ENCODE peak calls at places on chromosomes 12 and 14, in seven cellular contexts. One of them, this sample, is unnamed.

GRCh38 chr14:98175436-98175835 is 1096.6 kb downstream of the BCL11B start:
- ATAC-seq in natural killer cell treated with Interleukin-12 subunit alpha and Interleukin-12 subunit beta and Interleukin-15 and Interleukin-18, amount 100 ng/mL, for 72 hours: no peak
- ATAC-seq in Right ventricle myocardium inferior: no peak
- ATAC-seq in stimulated activated naive CD8-positive, alpha-beta T cell treated with anti-CD3 and anti-CD28 coated beads, Interleukin-15, amount 100 ng/mL, for 72 hours: no peak
- ATAC-seq in T-helper 17 cell: peak
- ATAC-seq in body of pancreas: no peak
- ATAC-seq in A549: no peak
- ATAC-seq in this sample: no peak

GRCh38 chr12:93825501-93825888 is 148.3 kb downstream of the CRADD start:
- ATAC-seq in stimulated activated naive CD8-positive, alpha-beta T cell treated with anti-CD3 and anti-CD28 coated beads, Interleukin-15, amount 100 ng/mL, for 72 hours: no peak
- ATAC-seq in natural killer cell treated with Interleukin-12 subunit alpha and Interleukin-12 subunit beta and Interleukin-15 and Interleukin-18, amount 100 ng/mL, for 72 hours: no peak
- ATAC-seq in Right ventricle myocardium inferior: peak
- ATAC-seq in T-helper 17 cell: no peak
- ATAC-seq in A549: peak
- ATAC-seq in body of pancreas: no peak
- ATAC-seq in this sample: no peak

GRCh38 chr12:101696477-101697196 is 803 bp upstream of the CHPT1 start:
- ATAC-seq in T-helper 17 cell: no peak
- ATAC-seq in Right ventricle myocardium inferior: peak
- ATAC-seq in stimulated activated naive CD8-positive, alpha-beta T cell treated with anti-CD3 and anti-CD28 coated beads, Interleukin-15, amount 100 ng/mL, for 72 hours: peak
- ATAC-seq in A549: peak
- ATAC-seq in body of pancreas: peak
- ATAC-seq in natural killer cell treated with Interleukin-12 subunit alpha and Interleukin-12 subunit beta and Interleukin-15 and Interleukin-18, amount 100 ng/mL, for 72 hours: peak
- ATAC-seq in this sample: peak

GRCh38 chr12:79069009-79069408 is 204.4 kb downstream of the SYT1 start:
- ATAC-seq in natural killer cell treated with Interleukin-12 subunit alpha and Interleukin-12 subunit beta and Interleukin-15 and Interleukin-18, amount 100 ng/mL, for 72 hours: no peak
- ATAC-seq in A549: no peak
- ATAC-seq in body of pancreas: no peak
- ATAC-seq in stimulated activated naive CD8-positive, alpha-beta T cell treated with anti-CD3 and anti-CD28 coated beads, Interleukin-15, amount 100 ng/mL, for 72 hours: no peak
- ATAC-seq in Right ventricle myocardium inferior: no peak
- ATAC-seq in T-helper 17 cell: no peak
- ATAC-seq in this sample: no peak

GRCh38 chr12:53941750-53942149 is 3.1 kb downstream of the HOXC13 start:
- ATAC-seq in natural killer cell treated with Interleukin-12 subunit alpha and Interleukin-12 subunit beta and Interleukin-15 and Interleukin-18, amount 100 ng/mL, for 72 hours: no peak
- ATAC-seq in Right ventricle myocardium inferior: no peak
- ATAC-seq in A549: no peak
- ATAC-seq in body of pancreas: no peak
- ATAC-seq in stimulated activated naive CD8-positive, alpha-beta T cell treated with anti-CD3 and anti-CD28 coated beads, Interleukin-15, amount 100 ng/mL, for 72 hours: no peak
- ATAC-seq in T-helper 17 cell: peak
- ATAC-seq in this sample: no peak

GRCh38 chr12:106345739-106346138 is 11.8 kb upstream of the POLR3B start:
- ATAC-seq in stimulated activated naive CD8-positive, alpha-beta T cell treated with anti-CD3 and anti-CD28 coated beads, Interleukin-15, amount 100 ng/mL, for 72 hours: peak
- ATAC-seq in T-helper 17 cell: peak
- ATAC-seq in natural killer cell treated with Interleukin-12 subunit alpha and Interleukin-12 subunit beta and Interleukin-15 and Interleukin-18, amount 100 ng/mL, for 72 hours: no peak
- ATAC-seq in Right ventricle myocardium inferior: peak
- ATAC-seq in body of pancreas: peak
- ATAC-seq in A549: peak
- ATAC-seq in this sample: peak

GRCh38 chr12:113270709-113271009 is 49.4 kb downstream of the TPCN1 start:
- ATAC-seq in stimulated activated naive CD8-positive, alpha-beta T cell treated with anti-CD3 and anti-CD28 coated beads, Interleukin-15, amount 100 ng/mL, for 72 hours: no peak
- ATAC-seq in body of pancreas: no peak
- ATAC-seq in Right ventricle myocardium inferior: no peak
- ATAC-seq in natural killer cell treated with Interleukin-12 subunit alpha and Interleukin-12 subunit beta and Interleukin-15 and Interleukin-18, amount 100 ng/mL, for 72 hours: no peak
- ATAC-seq in A549: no peak
- ATAC-seq in T-helper 17 cell: no peak
- ATAC-seq in this sample: no peak

GRCh38 chr14:85154714-85155113 is 375.2 kb upstream of the FLRT2 start:
- ATAC-seq in Right ventricle myocardium inferior: no peak
- ATAC-seq in stimulated activated naive CD8-positive, alpha-beta T cell treated with anti-CD3 and anti-CD28 coated beads, Interleukin-15, amount 100 ng/mL, for 72 hours: no peak
- ATAC-seq in natural killer cell treated with Interleukin-12 subunit alpha and Interleukin-12 subunit beta and Interleukin-15 and Interleukin-18, amount 100 ng/mL, for 72 hours: no peak
- ATAC-seq in T-helper 17 cell: no peak
- ATAC-seq in A549: no peak
- ATAC-seq in body of pancreas: no peak
- ATAC-seq in this sample: no peak

GRCh38 chr12:93853698-93854478 is 176.7 kb downstream of the CRADD start:
- ATAC-seq in A549: no peak
- ATAC-seq in body of pancreas: no peak
- ATAC-seq in Right ventricle myocardium inferior: no peak
- ATAC-seq in natural killer cell treated with Interleukin-12 subunit alpha and Interleukin-12 subunit beta and Interleukin-15 and Interleukin-18, amount 100 ng/mL, for 72 hours: peak
- ATAC-seq in T-helper 17 cell: peak
- ATAC-seq in stimulated activated naive CD8-positive, alpha-beta T cell treated with anti-CD3 and anti-CD28 coated beads, Interleukin-15, amount 100 ng/mL, for 72 hours: no peak
- ATAC-seq in this sample: no peak

GRCh38 chr14:68548194-68549056 is 244.4 kb downstream of the ZFP36L1 start:
- ATAC-seq in stimulated activated naive CD8-positive, alpha-beta T cell treated with anti-CD3 and anti-CD28 coated beads, Interleukin-15, amount 100 ng/mL, for 72 hours: no peak
- ATAC-seq in A549: peak
- ATAC-seq in natural killer cell treated with Interleukin-12 subunit alpha and Interleukin-12 subunit beta and Interleukin-15 and Interleukin-18, amount 100 ng/mL, for 72 hours: no peak
- ATAC-seq in body of pancreas: peak
- ATAC-seq in Right ventricle myocardium inferior: peak
- ATAC-seq in T-helper 17 cell: no peak
- ATAC-seq in this sample: peak

GRCh38 chr12:113506867-113507266 is 35.2 kb upstream of the LHX5 start:
- ATAC-seq in stimulated activated naive CD8-positive, alpha-beta T cell treated with anti-CD3 and anti-CD28 coated beads, Interleukin-15, amount 100 ng/mL, for 72 hours: no peak
- ATAC-seq in natural killer cell treated with Interleukin-12 subunit alpha and Interleukin-12 subunit beta and Interleukin-15 and Interleukin-18, amount 100 ng/mL, for 72 hours: no peak
- ATAC-seq in T-helper 17 cell: no peak
- ATAC-seq in A549: no peak
- ATAC-seq in Right ventricle myocardium inferior: no peak
- ATAC-seq in body of pancreas: no peak
- ATAC-seq in this sample: no peak

GRCh38 chr14:50039734-50040400 is 76.5 kb downstream of the VCPKMT start:
- ATAC-seq in Right ventricle myocardium inferior: no peak
- ATAC-seq in T-helper 17 cell: no peak
- ATAC-seq in natural killer cell treated with Interleukin-12 subunit alpha and Interleukin-12 subunit beta and Interleukin-15 and Interleukin-18, amount 100 ng/mL, for 72 hours: no peak
- ATAC-seq in stimulated activated naive CD8-positive, alpha-beta T cell treated with anti-CD3 and anti-CD28 coated beads, Interleukin-15, amount 100 ng/mL, for 72 hours: no peak
- ATAC-seq in A549: peak
- ATAC-seq in body of pancreas: no peak
- ATAC-seq in this sample: peak

GRCh38 chr12:112153181-112153899 is 28.0 kb downstream of the TRAFD1 start:
- ATAC-seq in T-helper 17 cell: no peak
- ATAC-seq in stimulated activated naive CD8-positive, alpha-beta T cell treated with anti-CD3 and anti-CD28 coated beads, Interleukin-15, amount 100 ng/mL, for 72 hours: no peak
- ATAC-seq in A549: peak
- ATAC-seq in natural killer cell treated with Interleukin-12 subunit alpha and Interleukin-12 subunit beta and Interleukin-15 and Interleukin-18, amount 100 ng/mL, for 72 hours: peak
- ATAC-seq in body of pancreas: no peak
- ATAC-seq in Right ventricle myocardium inferior: no peak
- ATAC-seq in this sample: no peak

GRCh38 chr14:75492832-75493579 is 29.3 kb upstream of the BATF start:
- ATAC-seq in Right ventricle myocardium inferior: no peak
- ATAC-seq in body of pancreas: no peak
- ATAC-seq in natural killer cell treated with Interleukin-12 subunit alpha and Interleukin-12 subunit beta and Interleukin-15 and Interleukin-18, amount 100 ng/mL, for 72 hours: no peak
- ATAC-seq in T-helper 17 cell: no peak
- ATAC-seq in stimulated activated naive CD8-positive, alpha-beta T cell treated with anti-CD3 and anti-CD28 coated beads, Interleukin-15, amount 100 ng/mL, for 72 hours: no peak
- ATAC-seq in A549: no peak
- ATAC-seq in this sample: no peak

GRCh38 chr12:115806000-115806399 is 471.5 kb downstream of the MED13L start:
- ATAC-seq in T-helper 17 cell: no peak
- ATAC-seq in stimulated activated naive CD8-positive, alpha-beta T cell treated with anti-CD3 and anti-CD28 coated beads, Interleukin-15, amount 100 ng/mL, for 72 hours: no peak
- ATAC-seq in natural killer cell treated with Interleukin-12 subunit alpha and Interleukin-12 subunit beta and Interleukin-15 and Interleukin-18, amount 100 ng/mL, for 72 hours: no peak
- ATAC-seq in A549: no peak
- ATAC-seq in body of pancreas: no peak
- ATAC-seq in Right ventricle myocardium inferior: no peak
- ATAC-seq in this sample: no peak

GRCh38 chr12:68020699-68021098 is 31.5 kb downstream of the IFNG-AS1 start:
- ATAC-seq in A549: no peak
- ATAC-seq in stimulated activated naive CD8-positive, alpha-beta T cell treated with anti-CD3 and anti-CD28 coated beads, Interleukin-15, amount 100 ng/mL, for 72 hours: no peak
- ATAC-seq in T-helper 17 cell: no peak
- ATAC-seq in Right ventricle myocardium inferior: no peak
- ATAC-seq in body of pancreas: no peak
- ATAC-seq in natural killer cell treated with Interleukin-12 subunit alpha and Interleukin-12 subunit beta and Interleukin-15 and Interleukin-18, amount 100 ng/mL, for 72 hours: no peak
- ATAC-seq in this sample: no peak

GRCh38 chr14:50335389-50335788 is 23.3 kb downstream of the DMAC2L start:
- ATAC-seq in T-helper 17 cell: no peak
- ATAC-seq in Right ventricle myocardium inferior: peak
- ATAC-seq in A549: peak
- ATAC-seq in stimulated activated naive CD8-positive, alpha-beta T cell treated with anti-CD3 and anti-CD28 coated beads, Interleukin-15, amount 100 ng/mL, for 72 hours: peak
- ATAC-seq in body of pancreas: peak
- ATAC-seq in natural killer cell treated with Interleukin-12 subunit alpha and Interleukin-12 subunit beta and Interleukin-15 and Interleukin-18, amount 100 ng/mL, for 72 hours: no peak
- ATAC-seq in this sample: no peak

GRCh38 chr14:95256011-95256775 is 63.5 kb downstream of the CLMN start:
- ATAC-seq in stimulated activated naive CD8-positive, alpha-beta T cell treated with anti-CD3 and anti-CD28 coated beads, Interleukin-15, amount 100 ng/mL, for 72 hours: no peak
- ATAC-seq in A549: no peak
- ATAC-seq in natural killer cell treated with Interleukin-12 subunit alpha and Interleukin-12 subunit beta and Interleukin-15 and Interleukin-18, amount 100 ng/mL, for 72 hours: no peak
- ATAC-seq in body of pancreas: no peak
- ATAC-seq in Right ventricle myocardium inferior: no peak
- ATAC-seq in T-helper 17 cell: no peak
- ATAC-seq in this sample: peak

GRCh38 chr12:11986165-11986564 is 84.6 kb upstream of the BCL2L14 start:
- ATAC-seq in A549: no peak
- ATAC-seq in stimulated activated naive CD8-positive, alpha-beta T cell treated with anti-CD3 and anti-CD28 coated beads, Interleukin-15, amount 100 ng/mL, for 72 hours: no peak
- ATAC-seq in body of pancreas: no peak
- ATAC-seq in Right ventricle myocardium inferior: no peak
- ATAC-seq in natural killer cell treated with Interleukin-12 subunit alpha and Interleukin-12 subunit beta and Interleukin-15 and Interleukin-18, amount 100 ng/mL, for 72 hours: no peak
- ATAC-seq in T-helper 17 cell: no peak
- ATAC-seq in this sample: no peak

GRCh38 chr14:51566831-51567582 is 84.7 kb upstream of the FRMD6 start:
- ATAC-seq in natural killer cell treated with Interleukin-12 subunit alpha and Interleukin-12 subunit beta and Interleukin-15 and Interleukin-18, amount 100 ng/mL, for 72 hours: no peak
- ATAC-seq in Right ventricle myocardium inferior: no peak
- ATAC-seq in T-helper 17 cell: no peak
- ATAC-seq in body of pancreas: no peak
- ATAC-seq in A549: no peak
- ATAC-seq in stimulated activated naive CD8-positive, alpha-beta T cell treated with anti-CD3 and anti-CD28 coated beads, Interleukin-15, amount 100 ng/mL, for 72 hours: peak
- ATAC-seq in this sample: no peak

GRCh38 chr14:98477935-98478334 is 794.1 kb downstream of the BCL11B start:
- ATAC-seq in A549: no peak
- ATAC-seq in stimulated activated naive CD8-positive, alpha-beta T cell treated with anti-CD3 and anti-CD28 coated beads, Interleukin-15, amount 100 ng/mL, for 72 hours: no peak
- ATAC-seq in Right ventricle myocardium inferior: no peak
- ATAC-seq in T-helper 17 cell: no peak
- ATAC-seq in natural killer cell treated with Interleukin-12 subunit alpha and Interleukin-12 subunit beta and Interleukin-15 and Interleukin-18, amount 100 ng/mL, for 72 hours: no peak
- ATAC-seq in body of pancreas: no peak
- ATAC-seq in this sample: no peak

GRCh38 chr12:12608557-12608957 is 3.1 kb upstream of the CREBL2 start:
- ATAC-seq in natural killer cell treated with Interleukin-12 subunit alpha and Interleukin-12 subunit beta and Interleukin-15 and Interleukin-18, amount 100 ng/mL, for 72 hours: no peak
- ATAC-seq in Right ventricle myocardium inferior: no peak
- ATAC-seq in stimulated activated naive CD8-positive, alpha-beta T cell treated with anti-CD3 and anti-CD28 coated beads, Interleukin-15, amount 100 ng/mL, for 72 hours: peak
- ATAC-seq in T-helper 17 cell: no peak
- ATAC-seq in body of pancreas: no peak
- ATAC-seq in A549: no peak
- ATAC-seq in this sample: peak

GRCh38 chr12:15208871-15209656 is 12.2 kb downstream of the RERG start:
- ATAC-seq in body of pancreas: no peak
- ATAC-seq in stimulated activated naive CD8-positive, alpha-beta T cell treated with anti-CD3 and anti-CD28 coated beads, Interleukin-15, amount 100 ng/mL, for 72 hours: no peak
- ATAC-seq in natural killer cell treated with Interleukin-12 subunit alpha and Interleukin-12 subunit beta and Interleukin-15 and Interleukin-18, amount 100 ng/mL, for 72 hours: no peak
- ATAC-seq in Right ventricle myocardium inferior: peak
- ATAC-seq in T-helper 17 cell: no peak
- ATAC-seq in A549: no peak
- ATAC-seq in this sample: no peak

GRCh38 chr14:99819514-99819913 is 26.3 kb downstream of the EML1 start:
- ATAC-seq in stimulated activated naive CD8-positive, alpha-beta T cell treated with anti-CD3 and anti-CD28 coated beads, Interleukin-15, amount 100 ng/mL, for 72 hours: peak
- ATAC-seq in Right ventricle myocardium inferior: no peak
- ATAC-seq in natural killer cell treated with Interleukin-12 subunit alpha and Interleukin-12 subunit beta and Interleukin-15 and Interleukin-18, amount 100 ng/mL, for 72 hours: peak
- ATAC-seq in A549: no peak
- ATAC-seq in body of pancreas: no peak
- ATAC-seq in T-helper 17 cell: peak
- ATAC-seq in this sample: no peak

GRCh38 chr12:4806439-4807115 is 86.4 kb downstream of the GALNT8 start:
- ATAC-seq in A549: no peak
- ATAC-seq in natural killer cell treated with Interleukin-12 subunit alpha and Interleukin-12 subunit beta and Interleukin-15 and Interleukin-18, amount 100 ng/mL, for 72 hours: no peak
- ATAC-seq in stimulated activated naive CD8-positive, alpha-beta T cell treated with anti-CD3 and anti-CD28 coated beads, Interleukin-15, amount 100 ng/mL, for 72 hours: peak
- ATAC-seq in Right ventricle myocardium inferior: no peak
- ATAC-seq in T-helper 17 cell: no peak
- ATAC-seq in body of pancreas: no peak
- ATAC-seq in this sample: no peak

GRCh38 chr12:122403115-122403770 is 19.2 kb downstream of the CLIP1 start:
- ATAC-seq in stimulated activated naive CD8-positive, alpha-beta T cell treated with anti-CD3 and anti-CD28 coated beads, Interleukin-15, amount 100 ng/mL, for 72 hours: peak
- ATAC-seq in A549: no peak
- ATAC-seq in body of pancreas: no peak
- ATAC-seq in natural killer cell treated with Interleukin-12 subunit alpha and Interleukin-12 subunit beta and Interleukin-15 and Interleukin-18, amount 100 ng/mL, for 72 hours: peak
- ATAC-seq in T-helper 17 cell: no peak
- ATAC-seq in Right ventricle myocardium inferior: no peak
- ATAC-seq in this sample: peak

GRCh38 chr14:92933481-92933880 is 10.5 kb downstream of the CHGA start:
- ATAC-seq in stimulated activated naive CD8-positive, alpha-beta T cell treated with anti-CD3 and anti-CD28 coated beads, Interleukin-15, amount 100 ng/mL, for 72 hours: no peak
- ATAC-seq in A549: no peak
- ATAC-seq in body of pancreas: no peak
- ATAC-seq in Right ventricle myocardium inferior: no peak
- ATAC-seq in natural killer cell treated with Interleukin-12 subunit alpha and Interleukin-12 subunit beta and Interleukin-15 and Interleukin-18, amount 100 ng/mL, for 72 hours: no peak
- ATAC-seq in T-helper 17 cell: no peak
- ATAC-seq in this sample: no peak

GRCh38 chr14:104752338-104752734 is 611 bp upstream of the SIVA1 start:
- ATAC-seq in A549: peak
- ATAC-seq in body of pancreas: no peak
- ATAC-seq in Right ventricle myocardium inferior: no peak
- ATAC-seq in natural killer cell treated with Interleukin-12 subunit alpha and Interleukin-12 subunit beta and Interleukin-15 and Interleukin-18, amount 100 ng/mL, for 72 hours: no peak
- ATAC-seq in T-helper 17 cell: no peak
- ATAC-seq in stimulated activated naive CD8-positive, alpha-beta T cell treated with anti-CD3 and anti-CD28 coated beads, Interleukin-15, amount 100 ng/mL, for 72 hours: peak
- ATAC-seq in this sample: no peak

This sample was measured in esophagus mucosa.